ENCODE peak calls at places on chromosomes 1 and 21, in ten cellular contexts. J is H9, X is fibroblast of lung, K is neuronal stem cell, L is IMR-90, M is GM12878, B is SK-N-SH, W is hepatocyte, R is astrocyte, D is GM23248. Q is an unnamed sample. For H3K9me3 and H3K27me3, the result is how much of the 10 kb centered on the place peaks cover.

GRCh38 chr1:10916311-10916710 is 96.1 kb upstream of the TARDBP start:
- DNase-seq in L (no peak), W (no peak), X (no peak), J (no peak), R (no peak), D (no peak), M (no peak), K (no peak), B (no peak), Q (no peak)

GRCh38 chr1:160083968-160084770 is 2.8 kb downstream of the KCNJ9 start:
- DNase-seq in J (peak), X (peak), M (no peak), K (no peak), B (peak), D (peak), R (peak), W (peak), L (no peak), Q (peak)

GRCh38 chr1:55519937-55520683 is 304.9 kb upstream of the USP24 start:
- DNase-seq in L (peak), B (no peak), D (peak), K (no peak), W (no peak), M (no peak), R (no peak), X (no peak), J (no peak), Q (no peak)

GRCh38 chr1:206728588-206728987 is 42.0 kb upstream of the IL19 start:
- DNase-seq in J (no peak), B (no peak), M (no peak), L (no peak), R (no peak), D (no peak), W (no peak), X (no peak), K (no peak), Q (no peak)

GRCh38 chr21:38297193-38297592 is 40.4 kb downstream of the KCNJ15 start:
- DNase-seq in K (no peak), B (no peak), J (no peak), D (peak), L (peak), X (peak), W (peak), R (peak), M (no peak), Q (no peak)

GRCh38 chr1:235923466-235924008 is 56.8 kb upstream of the LYST start:
- DNase-seq in J (no peak), K (no peak), B (no peak), R (peak), M (no peak), L (peak), X (no peak), D (no peak), W (peak), Q (no peak)

GRCh38 chr1:45543599-45544417 is 6.8 kb upstream of the AKR1A1 start:
- DNase-seq in X (peak), B (no peak), W (peak), J (no peak), M (peak), D (no peak), L (no peak), K (no peak), R (no peak), Q (no peak)

GRCh38 chr1:9663257-9663656 is 11.7 kb downstream of the PIK3CD start:
- DNase-seq in X (no peak), D (no peak), L (no peak), M (no peak), K (no peak), R (no peak), W (no peak), J (no peak), B (no peak), Q (no peak)

GRCh38 chr21:39087238-39087975 is 95.8 kb downstream of the PSMG1 start:
- DNase-seq in J (no peak), L (no peak), R (peak), W (no peak), K (peak), D (no peak), X (peak), B (no peak), M (no peak), Q (peak)

GRCh38 chr21:26849428-26850115 is 4.4 kb upstream of the ADAMTS1 start:
- DNase-seq in B (peak), W (peak), K (peak), M (no peak), R (peak), L (peak), J (no peak), D (peak), X (peak), Q (no peak)

GRCh38 chr1:107196973-107197562 is 56.2 kb downstream of the NTNG1 start:
- DNase-seq in J (peak), R (no peak), L (peak), B (no peak), W (peak), D (peak), X (peak), M (peak), K (peak), Q (no peak)

GRCh38 chr1:31515061-31515775 is 61.1 kb upstream of the TINAGL1 start:
- DNase-seq in B (no peak), M (no peak), J (no peak), K (no peak), X (no peak), R (no peak), W (no peak), D (no peak), L (no peak), Q (peak)

GRCh38 chr1:9410737-9411297 is 118.1 kb downstream of the SPSB1 start:
- DNase-seq in M (peak), R (peak), K (no peak), D (peak), X (peak), W (peak), B (peak), L (peak), J (no peak), Q (peak)

GRCh38 chr1:51583532-51583931 is 33.4 kb upstream of the OSBPL9 start:
- DNase-seq in L (peak), K (no peak), J (no peak), B (no peak), X (peak), M (no peak), D (peak), W (no peak), R (peak), Q (peak)

GRCh38 chr1:221335161-221336101 is 406.5 kb downstream of the DUSP10 start:
- DNase-seq in M (no peak), J (no peak), L (peak), K (peak), W (peak), B (peak), R (peak), D (peak), X (peak), Q (peak)

GRCh38 chr1:2812136-2812535 is 10.6 kb upstream of the TTC34 start:
- DNase-seq in D (no peak), M (no peak), X (no peak), W (no peak), K (no peak), R (no peak), J (no peak), B (no peak), L (no peak), Q (no peak)

GRCh38 chr1:226132731-226133503 is 53.6 kb downstream of the ACBD3 start:
- DNase-seq in M (no peak), R (no peak), D (peak), B (peak), K (no peak), X (no peak), W (no peak), J (no peak), L (no peak), Q (peak)

GRCh38 chr1:157925419-157926166 is 67.9 kb upstream of the KIRREL1 start:
- DNase-seq in K (no peak), J (no peak), W (no peak), X (no peak), D (no peak), L (no peak), R (no peak), M (no peak), B (no peak), Q (no peak)

GRCh38 chr1:178267646-178268094 is 173.8 kb downstream of the RASAL2 start:
- DNase-seq in M (no peak), J (peak), W (no peak), R (peak), K (no peak), B (no peak), X (peak), D (peak), L (peak), Q (no peak)

GRCh38 chr1:62906428-62906886 is 122.5 kb downstream of the ATG4C start:
- DNase-seq in W (peak), K (peak), M (no peak), B (peak), R (no peak), L (peak), J (peak), D (peak), X (no peak), Q (peak)

GRCh38 chr21:46322351-46323226 is 1.1 kb downstream of the C21orf58 start:
- DNase-seq in M (no peak), J (no peak), L (peak), B (no peak), D (peak), X (peak), W (peak), R (peak), K (no peak), Q (peak)

GRCh38 chr1:118075116-118075515 is 109.9 kb downstream of the SPAG17 start:
- DNase-seq in M (no peak), B (no peak), D (peak), L (peak), J (no peak), X (peak), K (no peak), R (peak), W (no peak), Q (no peak)

GRCh38 chr1:111219466-111220286 is 7.8 kb upstream of the CHI3L2 start:
- DNase-seq in R (no peak), B (no peak), L (no peak), K (peak), J (no peak), W (no peak), D (no peak), X (no peak), M (peak), Q (no peak)

GRCh38 chr1:84936116-84936810 is 43.3 kb upstream of the LPAR3 start:
- DNase-seq in W (peak), K (peak), M (no peak), D (peak), B (peak), X (peak), J (no peak), L (peak), R (peak), Q (no peak)

GRCh38 chr1:184974086-184974836 is at the start of gene NIBAN1:
- DNase-seq in J (peak), W (peak), R (peak), K (peak), D (peak), M (no peak), B (peak), X (peak), L (peak), Q (peak)

GRCh38 chr1:167401260-167401873 is 117.0 kb downstream of the CD247 start:
- DNase-seq in W (peak), L (peak), K (no peak), X (peak), B (peak), R (peak), M (peak), J (peak), D (peak), Q (peak)

GRCh38 chr1:151013518-151013917 is 5.3 kb downstream of the PRUNE1 start:
- DNase-seq in J (no peak), L (peak), R (peak), D (no peak), W (peak), M (no peak), K (no peak), X (peak), B (no peak), Q (peak)

GRCh38 chr1:12554521-12555305 is 63.3 kb downstream of the DHRS3 start:
- DNase-seq in D (no peak), K (no peak), X (no peak), B (no peak), L (no peak), J (no peak), M (no peak), W (peak), R (no peak), Q (peak)

GRCh38 chr1:118960567-118961136 is 27.5 kb downstream of the TBX15 start:
- DNase-seq in J (no peak), M (no peak), D (peak), R (no peak), X (peak), B (no peak), K (no peak), L (no peak), W (peak), Q (peak)

DNA sequence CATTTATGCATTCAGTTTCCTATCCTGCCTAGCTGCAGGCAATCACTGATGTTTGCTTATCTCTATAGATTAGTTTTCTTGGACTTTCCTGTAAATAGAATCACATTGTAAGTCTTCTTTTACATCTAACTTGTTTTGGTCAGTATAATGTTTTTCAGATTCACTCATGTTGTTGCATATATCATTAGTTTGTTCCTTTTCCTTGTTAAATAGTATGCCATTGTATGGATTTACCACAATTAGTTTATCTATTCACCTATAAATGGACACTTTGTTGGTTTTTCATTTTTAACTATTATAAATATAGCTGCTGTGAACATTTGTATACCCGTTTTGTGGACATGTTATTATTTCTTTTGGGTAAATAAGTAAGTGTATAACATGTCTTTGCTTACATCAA is 44.2 kb upstream of the BACH1 start:
- DNase-seq in J (no peak), X (no peak), L (no peak), B (no peak), R (no peak), D (no peak), M (no peak), W (no peak), K (no peak), Q (no peak)
- H2AFZ ChIP-seq in J (no peak), X (no peak), L (no peak), B (no peak), R (no peak), D (no peak), M (no peak), W (no peak), K (no peak), Q (no peak)

GRCh38 chr1:96727860-96728259 is 6.3 kb downstream of the PTBP2 start:
- DNase-seq in B (no peak), X (no peak), R (no peak), D (no peak), M (no peak), W (no peak), J (no peak), L (no peak), K (no peak), Q (no peak)

GRCh38 chr1:96730574-96731298 is 9.2 kb downstream of the PTBP2 start:
- DNase-seq in W (peak), J (no peak), L (peak), R (no peak), D (peak), B (no peak), K (no peak), X (no peak), M (no peak), Q (peak)
- H3K9me3 ChIP-seq in W (under half), J (under half), L (under half), R (under half), D (under half), B (under half), K (half or more), X (under half), M (under half), Q (under half)

DNA sequence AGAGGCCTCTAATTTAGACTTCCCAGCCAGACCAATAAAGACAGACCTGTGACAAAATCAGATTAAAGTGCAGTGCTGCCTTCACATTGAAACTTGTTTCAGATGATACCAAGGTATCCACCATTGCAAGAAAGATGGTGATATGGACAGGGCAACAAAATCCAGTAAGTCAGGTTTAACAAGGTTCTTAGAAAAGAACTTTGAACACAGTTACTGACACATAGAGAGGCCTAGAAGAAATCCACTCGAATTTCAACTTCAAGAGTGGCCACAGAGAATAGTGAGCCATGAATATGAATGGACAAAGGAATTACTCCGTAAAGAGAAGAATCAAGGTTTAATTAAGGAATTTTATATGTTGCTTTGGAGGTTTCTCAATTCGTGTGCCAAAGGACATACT is 230.4 kb downstream of the KCNT2 start:
- DNase-seq in K (no peak), R (no peak), X (no peak), M (no peak), W (no peak), L (no peak), B (no peak), J (no peak), D (no peak), Q (no peak)
- H3K27me3 ChIP-seq in K (under half), R (under half), X (under half), M (under half), W (under half), L (under half), B (under half), J (under half), D (under half), Q (under half)

GRCh38 chr1:222521299-222522104 is 26.4 kb downstream of the HHIPL2 start:
- DNase-seq in W (peak), R (peak), L (peak), D (peak), X (peak), M (no peak), J (no peak), K (no peak), B (no peak), Q (peak)
- H2AFZ ChIP-seq in W (peak), R (no peak), L (no peak), D (no peak), X (no peak), M (no peak), J (no peak), K (no peak), B (no peak), Q (no peak)

GRCh38 chr21:40169971-40170370 is 302.7 kb downstream of the PCP4 start:
- DNase-seq in W (no peak), R (no peak), B (no peak), D (no peak), X (no peak), L (no peak), J (no peak), M (no peak), K (no peak), Q (no peak)
- H3K9me3 ChIP-seq in W (under half), R (under half), B (under half), D (under half), X (under half), L (under half), J (under half), M (under half), K (under half), Q (under half)

GRCh38 chr1:231041705-231042261 is 1.7 kb upstream of the FAM89A start:
- DNase-seq in W (no peak), R (no peak), X (no peak), K (no peak), J (no peak), M (no peak), L (no peak), D (no peak), B (no peak), Q (no peak)
- H3K27me3 ChIP-seq in W (under half), R (under half), X (under half), K (under half), J (under half), M (under half), L (under half), D (under half), B (under half), Q (under half)

GRCh38 chr1:8083739-8084484 is 57.8 kb upstream of the ERRFI1 start:
- DNase-seq in K (no peak), B (no peak), M (no peak), W (no peak), R (peak), X (peak), L (peak), D (peak), J (no peak), Q (peak)
- H2AFZ ChIP-seq in K (no peak), B (peak), M (no peak), W (no peak), R (peak), X (no peak), L (peak), D (peak), J (no peak), Q (peak)